ENCODE peak calls at places on chromosomes 1 and 21, in eight cellular contexts. T is B cell; L is uterus; F is stimulated activated CD8-positive, alpha-beta memory T cell treated with anti-CD3 and anti-CD28 coated beads, Interleukin-7, amount 100 ng/mL, for 1 hour; J is M059J; E is AG09309; P is activated T-cell treated with anti-CD3 and anti-CD28 coated beads for 1 hour; D is NCI-H1694. N is an unnamed sample.

GRCh38 chr1:116265931-116266863 is 106.8 kb upstream of the ATP1A1 start:
- DNase-seq in J (no peak), T (no peak), L (no peak), E (no peak), P (no peak), D (no peak), F (no peak), N (no peak)

GRCh38 chr1:227948493-227949260 is 945 bp upstream of the WNT9A start:
- DNase-seq in D (no peak), L (peak; percentile 17), J (peak; percentile 26), P (no peak), T (no peak), E (no peak), F (no peak), N (no peak)

GRCh38 chr21:39060485-39061099 is 122.7 kb downstream of the PSMG1 start:
- DNase-seq in J (no peak), T (no peak), E (no peak), F (no peak), D (no peak), L (no peak), P (no peak), N (no peak)

GRCh38 chr1:10943991-10944730 is 68.3 kb upstream of the TARDBP start:
- DNase-seq in E (no peak), F (no peak), L (peak; percentile 22), J (peak; percentile 55), D (peak; percentile 14), T (no peak), P (no peak), N (no peak)

GRCh38 chr1:58308206-58308605 is 238.3 kb downstream of the OMA1 start:
- DNase-seq in J (no peak), P (no peak), T (no peak), D (no peak), F (no peak), L (no peak), E (no peak), N (no peak)

GRCh38 chr1:39761557-39762260 is 9.4 kb downstream of the OXCT2 start:
- DNase-seq in D (no peak), J (no peak), P (no peak), F (no peak), E (no peak), T (no peak), L (no peak), N (no peak)

GRCh38 chr1:198333744-198334143 is 176.9 kb downstream of the NEK7 start:
- DNase-seq in L (no peak), T (no peak), D (no peak), F (no peak), E (no peak), P (no peak), J (peak; percentile 75), N (peak; percentile 25)

GRCh38 chr1:3065797-3066196 is 3.2 kb upstream of the PRDM16 start:
- DNase-seq in J (no peak), L (no peak), D (no peak), F (no peak), T (no peak), P (no peak), E (no peak), N (no peak)

GRCh38 chr1:218886472-218886871 is 287.2 kb upstream of the LYPLAL1 start:
- DNase-seq in J (peak; percentile 49), L (peak; percentile 23), E (no peak), P (no peak), D (no peak), T (no peak), F (no peak), N (no peak)

GRCh38 chr1:30473920-30474817 is 249.2 kb downstream of the MATN1 start:
- DNase-seq in F (no peak), T (no peak), D (no peak), J (no peak), P (no peak), L (no peak), E (no peak), N (no peak)

GRCh38 chr1:6140413-6140812 is 39.7 kb downstream of the CHD5 start:
- DNase-seq in E (no peak), P (no peak), T (no peak), J (no peak), D (no peak), L (no peak), F (no peak), N (no peak)

GRCh38 chr1:183234660-183235476 is 48.8 kb downstream of the LAMC2 start:
- DNase-seq in T (no peak), F (no peak), D (peak; percentile 5), L (peak; percentile 81), J (peak; percentile 99), P (no peak), E (peak; percentile 95), N (peak; percentile 91)

GRCh38 chr1:6157528-6158174 is 22.5 kb downstream of the CHD5 start:
- DNase-seq in J (peak; percentile 91), P (no peak), L (no peak), E (no peak), T (no peak), D (no peak), F (no peak), N (peak; percentile 73)

GRCh38 chr1:54577612-54578011 is 29.6 kb downstream of the ACOT11 start:
- DNase-seq in L (peak; percentile 30), E (no peak), T (no peak), P (no peak), J (peak; percentile 41), F (no peak), D (no peak), N (no peak)

GRCh38 chr21:33403128-33403785 is at the start of gene IFNGR2:
- DNase-seq in T (peak; percentile 77), F (no peak), P (peak; percentile 38), D (no peak), E (no peak), L (peak; percentile 48), J (no peak), N (no peak)

GRCh38 chr1:181113061-181113695 is 24.7 kb downstream of the IER5 start:
- DNase-seq in T (no peak), J (peak; percentile 83), E (no peak), F (no peak), P (no peak), L (peak; percentile 45), D (peak; percentile 23), N (no peak)

GRCh38 chr1:221965252-221965651 is 223.4 kb upstream of the DUSP10 start:
- DNase-seq in D (no peak), P (no peak), L (no peak), E (no peak), F (no peak), J (no peak), T (no peak), N (no peak)

GRCh38 chr1:51535006-51535592 is 16.0 kb upstream of the EPS15 start:
- DNase-seq in T (peak; percentile 54), L (peak; percentile 66), J (peak; percentile 72), F (peak; percentile 13), E (peak; percentile 42), D (peak; percentile 73), P (peak; percentile 12), N (no peak)

GRCh38 chr1:200739499-200740290 is 1.0 kb downstream of the CAMSAP2 start:
- DNase-seq in D (no peak), F (no peak), E (no peak), P (no peak), L (no peak), T (peak; percentile 30), J (peak; percentile 58), N (no peak)

GRCh38 chr1:117058810-117059209 is 1.3 kb upstream of the TTF2 start:
- DNase-seq in J (no peak), D (peak; percentile 33), P (no peak), T (no peak), F (no peak), L (no peak), E (no peak), N (no peak)

GRCh38 chr1:209850342-209850979 is 22.7 kb downstream of the UTP25 start:
- DNase-seq in F (no peak), T (peak; percentile 31), E (no peak), D (peak; percentile 96), P (peak; percentile 12), J (peak; percentile 51), L (no peak), N (no peak)

GRCh38 chr1:24077278-24077978 is 34.5 kb downstream of the MYOM3 start:
- DNase-seq in T (no peak), F (no peak), J (no peak), D (no peak), E (no peak), L (no peak), P (no peak), N (no peak)

GRCh38 chr1:39450956-39451601 is 40.4 kb upstream of the BMP8A start:
- DNase-seq in F (no peak), J (peak; percentile 76), P (no peak), E (peak; percentile 39), D (no peak), L (no peak), T (no peak), N (peak; percentile 65)

GRCh38 chr1:203390298-203390697 is 39.4 kb upstream of the FMOD start:
- DNase-seq in P (no peak), F (no peak), E (no peak), J (no peak), L (no peak), D (no peak), T (no peak), N (no peak)

GRCh38 chr1:145702826-145703225 is 4.3 kb downstream of the PDZK1 start:
- DNase-seq in E (no peak), J (no peak), D (no peak), L (no peak), F (no peak), P (no peak), T (no peak), N (no peak)

GRCh38 chr21:34545079-34545884 is 33.3 kb upstream of the KCNE1 start:
- DNase-seq in T (peak; percentile 45), L (no peak), F (no peak), E (no peak), P (no peak), J (peak; percentile 92), D (no peak), N (no peak)

GRCh38 chr1:228364068-228364705 is 42.4 kb downstream of the TRIM11 start:
- DNase-seq in J (no peak), P (no peak), D (no peak), F (no peak), L (no peak), E (no peak), T (no peak), N (no peak)

GRCh38 chr1:8476021-8476420 is 158.1 kb downstream of the SLC45A1 start:
- DNase-seq in P (no peak), F (no peak), L (no peak), D (no peak), J (no peak), E (no peak), T (no peak), N (no peak)

GRCh38 chr1:9345471-9345870 is 52.8 kb downstream of the SPSB1 start:
- DNase-seq in E (no peak), J (no peak), D (no peak), F (no peak), P (no peak), T (no peak), L (no peak), N (no peak)

GRCh38 chr1:16986596-16987361 is 6.4 kb upstream of the MFAP2 start:
- DNase-seq in T (no peak), P (no peak), D (no peak), E (no peak), L (no peak), F (no peak), J (no peak), N (no peak)

GRCh38 chr21:35737899-35738341 is 322.4 kb downstream of the SETD4 start:
- DNase-seq in L (peak; percentile 15), T (no peak), P (no peak), F (no peak), D (no peak), E (peak; percentile 86), J (peak; percentile 90), N (no peak)

GRCh38 chr1:109910963-109911798 is 532 bp downstream of the CSF1 start:
- DNase-seq in E (no peak), L (no peak), P (no peak), T (peak; percentile 42), F (no peak), J (no peak), D (no peak), N (no peak)

GRCh38 chr21:26747216-26747615 is 98.0 kb downstream of the ADAMTS1 start:
- DNase-seq in L (no peak), E (no peak), T (no peak), P (no peak), D (no peak), F (no peak), J (no peak), N (no peak)

N was measured in HS-5.